ENCODE peak calls at places on chromosomes 12 and 14, in six cellular contexts. N, E, V, A, Y and I are unnamed samples.
A peak's percentile ranks its signal among the peaks of the same experiment; 100 is the strongest.

GRCh38 chr12:124993568-124994434 is at the start of gene BRI3BP:
- DNase-seq in N (no peak), E (peak; percentile 73), V (peak; percentile 72), A (no peak), Y (no peak), I (no peak)

GRCh38 chr12:62308201-62308600 is 48.0 kb downstream of the USP15 start:
- DNase-seq in N (no peak), E (no peak), V (no peak), A (no peak), Y (no peak), I (no peak)

GRCh38 chr12:34400423-34400881 is 378.2 kb downstream of the ALG10 start:
- DNase-seq in N (no peak), E (peak; percentile 25), V (no peak), A (no peak), Y (peak; percentile 0), I (no peak)

GRCh38 chr12:129372876-129373275 is 519.6 kb downstream of the GLT1D1 start:
- DNase-seq in N (no peak), E (no peak), V (no peak), A (no peak), Y (no peak), I (no peak)

GRCh38 chr12:49049566-49050224 is 10.9 kb downstream of the KMT2D start:
- DNase-seq in N (peak; percentile 6), E (no peak), V (no peak), A (no peak), Y (no peak), I (no peak)

GRCh38 chr12:52907092-52907810 is 2.4 kb upstream of the KRT8 start:
- DNase-seq in N (no peak), E (no peak), V (no peak), A (no peak), Y (peak; percentile 76), I (no peak)

GRCh38 chr12:130506844-130507243 is 169.2 kb downstream of the PIWIL1 start:
- DNase-seq in N (no peak), E (no peak), V (no peak), A (no peak), Y (peak; percentile 59), I (no peak)

GRCh38 chr14:83300454-83301064 is 1766.9 kb upstream of the SEL1L start:
- DNase-seq in N (no peak), E (no peak), V (no peak), A (no peak), Y (peak; percentile 36), I (no peak)

GRCh38 chr14:102900631-102901571 is 21.6 kb upstream of the AMN start:
- DNase-seq in N (no peak), E (no peak), V (no peak), A (no peak), Y (no peak), I (no peak)

GRCh38 chr12:6465467-6466183 is 4.9 kb downstream of the VAMP1 start:
- DNase-seq in N (no peak), E (no peak), V (no peak), A (no peak), Y (peak; percentile 58), I (no peak)

GRCh38 chr12:49489154-49489553 is 49.7 kb upstream of the KCNH3 start:
- DNase-seq in N (no peak), E (no peak), V (no peak), A (no peak), Y (no peak), I (no peak)

GRCh38 chr14:99726538-99727095 is 42.5 kb downstream of the CYP46A1 start:
- DNase-seq in N (no peak), E (peak; percentile 40), V (no peak), A (no peak), Y (no peak), I (no peak)